ENCODE peak calls at places on chromosomes 7 and 10, in seven cellular contexts. H is gastrocnemius medialis, L is endodermal cell, O is psoas muscle, E is left ventricle myocardium inferior, K is suprapubic skin, X is AG09309. B is an unnamed sample.

GRCh38 chr10:102869290-102870198 is at the start of gene AS3MT:
- DNase-seq in L (peak), X (no peak), H (no peak), K (no peak), O (peak), E (peak), B (peak)

GRCh38 chr10:103525901-103526300 is 32.4 kb downstream of the NEURL1 start:
- DNase-seq in E (no peak), O (no peak), K (no peak), X (no peak), H (no peak), L (no peak), B (no peak)

GRCh38 chr7:158479680-158480025 is 108.0 kb downstream of the PTPRN2 start:
- DNase-seq in L (no peak), O (no peak), E (no peak), K (no peak), H (no peak), X (no peak), B (no peak)

GRCh38 chr10:70052462-70053211 is at the start of gene MACROH2A2:
- DNase-seq in E (peak), H (no peak), X (peak), K (no peak), L (peak), O (peak), B (peak)

GRCh38 chr7:153065021-153065420 is 305.5 kb downstream of the ACTR3B start:
- DNase-seq in H (no peak), K (no peak), O (no peak), X (no peak), L (no peak), E (no peak), B (no peak)

GRCh38 chr10:112461029-112461887 is 14.2 kb downstream of the VTI1A start:
- DNase-seq in E (no peak), K (no peak), O (no peak), X (peak), L (no peak), H (no peak), B (no peak)

GRCh38 chr10:124451227-124451807 is 1.5 kb upstream of the NKX1-2 start:
- DNase-seq in X (no peak), K (no peak), L (peak), H (no peak), O (no peak), E (no peak), B (no peak)

GRCh38 chr7:11394438-11394837 is 420.8 kb downstream of the PHF14 start:
- DNase-seq in X (no peak), E (no peak), H (no peak), L (no peak), O (no peak), K (no peak), B (no peak)

GRCh38 chr7:92837214-92837749 is 909 bp upstream of the CDK6 start:
- DNase-seq in E (no peak), O (no peak), H (no peak), L (no peak), X (no peak), K (no peak), B (no peak)

GRCh38 chr10:8056891-8057331 is 2.4 kb downstream of the GATA3 start:
- DNase-seq in H (no peak), O (peak), L (peak), E (no peak), X (no peak), K (peak), B (no peak)

GRCh38 chr7:107964510-107964909 is 38.5 kb downstream of the LAMB1 start:
- DNase-seq in K (no peak), X (no peak), H (no peak), O (no peak), E (no peak), L (no peak), B (no peak)

GRCh38 chr10:1939016-1939415 is 201.7 kb upstream of the ADARB2 start:
- DNase-seq in K (no peak), L (no peak), O (no peak), H (no peak), E (no peak), X (no peak), B (no peak)

DNA sequence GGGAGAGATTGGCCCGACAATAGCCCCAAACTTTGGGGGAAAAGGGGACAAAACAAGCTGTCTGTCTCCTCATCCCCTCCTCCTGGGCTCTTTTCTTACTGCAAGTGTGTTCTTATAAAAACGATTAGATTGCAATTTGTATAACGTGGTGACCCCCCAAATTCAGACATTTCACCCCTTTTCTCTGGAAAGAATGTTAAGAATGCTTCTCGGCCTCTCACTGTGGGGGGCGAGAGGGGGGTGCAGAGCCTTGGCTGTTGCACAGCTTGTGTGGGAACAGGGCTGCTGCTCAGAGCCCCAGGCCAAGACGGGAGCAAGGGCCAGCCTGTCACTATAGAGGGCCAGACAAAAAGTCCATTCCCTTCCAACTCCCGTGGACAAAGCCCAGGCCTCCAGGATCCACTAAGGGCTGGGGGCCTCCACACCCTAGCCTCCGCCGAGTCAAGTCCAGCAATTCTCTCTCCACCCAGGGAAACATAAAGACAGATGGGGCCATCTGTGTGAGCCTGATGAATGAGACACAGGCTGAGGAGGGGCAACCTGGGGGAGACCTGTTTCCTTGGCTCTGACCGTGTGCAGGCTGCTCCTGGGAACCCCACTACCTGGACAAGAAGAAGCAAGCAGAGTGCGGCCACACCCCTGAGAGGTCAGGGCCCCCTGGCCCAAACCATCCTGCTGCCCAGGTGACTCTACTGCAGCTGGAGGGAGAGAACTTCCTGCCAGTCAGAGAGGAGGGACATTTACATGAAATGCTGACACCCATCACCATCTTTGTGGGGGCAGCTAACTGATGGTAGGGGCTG is 27.0 kb downstream of the DPCD start:
- DNase-seq in X (no peak), E (no peak), L (peak), O (no peak), H (no peak), K (no peak), B (no peak)
- TF ChIP-seq CTCF in X (no peak), E (no peak), L (peak), O (no peak), H (no peak), K (no peak), B (peak)

GRCh38 chr10:3072641-3073360 is 5.5 kb downstream of the PFKP start:
- DNase-seq in X (no peak), E (no peak), L (no peak), O (no peak), K (no peak), H (no peak), B (no peak)
- TF ChIP-seq CTCF in X (no peak), E (no peak), L (no peak), O (no peak), K (no peak), H (no peak), B (no peak)

DNA sequence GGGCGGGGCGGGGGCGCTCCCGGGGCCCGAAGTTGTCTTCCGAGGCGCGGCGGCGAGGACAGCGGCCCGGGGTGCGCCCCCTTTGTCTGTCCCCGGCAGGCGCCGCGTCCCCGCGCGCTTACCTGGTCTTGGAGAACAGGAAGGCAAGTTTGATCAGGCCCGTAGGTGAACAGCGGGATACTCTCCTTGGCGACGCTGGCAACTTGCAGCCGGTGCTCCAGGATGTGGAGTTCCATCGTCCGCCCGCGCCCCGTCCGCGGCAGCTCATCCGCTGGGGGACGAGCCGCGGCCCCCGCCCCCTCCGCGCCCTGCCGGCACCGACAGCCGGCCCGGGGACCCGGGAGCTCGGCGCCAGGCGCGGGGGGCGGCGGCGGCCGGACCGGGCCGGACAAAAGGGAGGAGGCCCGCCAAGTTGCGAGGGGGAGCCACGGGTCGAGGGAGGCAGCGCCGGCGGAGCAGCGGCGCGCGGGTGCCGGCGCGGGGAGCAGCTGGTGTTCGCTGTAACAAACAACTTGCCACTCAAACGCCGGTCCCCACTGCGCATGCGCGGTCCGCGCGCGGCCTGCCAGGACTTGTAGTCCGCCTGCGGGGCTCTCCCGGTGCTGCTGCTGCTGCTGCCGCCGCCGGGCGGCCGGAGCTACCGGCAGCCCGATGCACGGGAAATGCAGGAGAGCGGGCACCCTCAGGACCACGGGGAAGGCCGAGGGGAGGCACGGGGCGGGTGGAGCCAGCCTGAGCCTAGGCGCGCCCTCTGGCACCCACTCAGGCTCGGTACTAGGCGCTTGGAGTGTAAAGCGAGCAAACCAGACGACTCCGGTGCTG is 35.6 kb upstream of the SPDYE3 start:
- DNase-seq in E (peak), O (peak), K (peak), H (peak), L (peak), X (peak), B (peak)
- TF ChIP-seq CTCF in E (peak), O (peak), K (no peak), H (peak), L (peak), X (peak), B (peak)

GRCh38 chr10:12633776-12634390 is 284.5 kb downstream of the CAMK1D start:
- DNase-seq in K (no peak), L (no peak), O (no peak), H (no peak), X (no peak), E (no peak), B (no peak)
- TF ChIP-seq CTCF in K (no peak), L (peak), O (no peak), H (no peak), X (no peak), E (no peak), B (no peak)

GRCh38 chr10:35835545-35835944 is 193.4 kb upstream of the FZD8 start:
- DNase-seq in X (no peak), O (no peak), H (no peak), K (no peak), E (no peak), L (no peak), B (no peak)

GRCh38 chr10:35834916-35835499 is 192.9 kb upstream of the FZD8 start:
- DNase-seq in O (no peak), X (no peak), L (peak), H (no peak), K (no peak), E (no peak), B (no peak)

GRCh38 chr10:35843524-35844171 is 201.6 kb upstream of the FZD8 start:
- DNase-seq in O (peak), H (no peak), X (no peak), K (no peak), L (peak), E (no peak), B (no peak)

GRCh38 chr10:35838080-35838479 is 196.0 kb upstream of the FZD8 start:
- DNase-seq in L (no peak), O (no peak), K (no peak), H (no peak), X (no peak), E (no peak), B (no peak)
- TF ChIP-seq CTCF in L (no peak), O (no peak), K (no peak), H (no peak), X (no peak), E (no peak), B (no peak)

GRCh38 chr7:111329367-111330234 is 232.7 kb downstream of the IMMP2L start:
- DNase-seq in O (no peak), K (no peak), X (peak), E (no peak), L (no peak), H (no peak), B (no peak)
- TF ChIP-seq CTCF in O (no peak), K (no peak), X (no peak), E (peak), L (peak), H (no peak), B (no peak)

DNA sequence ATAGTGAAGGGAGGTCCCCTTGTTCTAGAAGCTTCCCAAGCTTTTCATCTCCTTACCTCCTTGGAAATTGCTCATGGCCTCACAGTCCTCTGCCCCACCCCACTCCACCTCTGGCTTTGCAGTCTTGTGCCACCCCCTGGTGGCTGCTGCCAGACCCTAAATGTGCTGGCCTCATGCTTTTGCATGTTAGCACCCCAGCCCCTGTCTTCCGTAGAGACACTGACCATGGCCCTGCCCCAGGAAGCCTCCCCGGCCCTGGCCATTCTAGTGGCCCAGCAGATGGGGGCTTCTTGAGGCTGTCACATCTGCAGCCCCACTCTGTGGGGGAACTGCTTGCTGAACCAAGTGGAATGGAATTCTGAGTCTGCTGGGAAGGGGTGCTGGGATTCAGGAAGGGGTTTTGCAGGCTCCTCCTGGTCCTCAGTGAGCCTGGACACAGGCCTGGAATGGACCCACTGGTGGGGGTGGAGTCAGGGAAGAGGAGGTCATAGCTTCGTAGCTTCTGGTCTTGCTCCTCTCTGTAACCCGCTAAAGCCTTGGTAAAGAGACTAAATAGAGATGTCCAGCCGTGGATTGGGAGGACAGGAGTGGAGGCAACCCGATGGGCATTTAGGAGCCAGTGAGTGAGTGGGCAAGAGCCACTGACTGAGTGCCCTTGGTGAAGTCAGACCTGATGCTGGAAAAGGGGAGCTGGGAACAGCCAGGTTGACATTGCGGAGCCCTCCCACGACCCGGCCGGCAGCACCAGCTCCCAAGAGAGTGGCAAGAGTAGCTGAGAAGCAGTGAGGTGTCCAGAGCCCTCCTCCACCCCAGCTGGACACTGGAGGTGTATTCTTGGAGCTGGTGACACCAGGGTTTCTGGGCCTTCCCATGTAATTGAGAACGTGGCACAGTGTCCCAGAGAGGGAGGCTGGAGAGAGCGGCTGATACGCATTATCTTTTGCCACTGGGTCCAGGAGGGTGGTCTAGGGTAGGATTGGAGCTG is 20.9 kb downstream of the RAMP3 start:
- DNase-seq in E (no peak), L (peak), X (no peak), O (peak), K (peak), H (no peak), B (no peak)
- TF ChIP-seq CTCF in E (no peak), L (peak), X (no peak), O (no peak), K (no peak), H (no peak), B (peak)

GRCh38 chr7:69257592-69257991 is 340.7 kb upstream of the AUTS2 start:
- DNase-seq in K (no peak), E (no peak), O (no peak), X (no peak), L (no peak), H (no peak), B (no peak)
- TF ChIP-seq CTCF in K (no peak), E (no peak), O (no peak), X (no peak), L (no peak), H (no peak), B (no peak)

GRCh38 chr7:100629117-100629711 is 12.1 kb downstream of the TFR2 start:
- DNase-seq in K (no peak), E (no peak), L (peak), H (no peak), O (no peak), X (no peak), B (no peak)
- TF ChIP-seq CTCF in K (no peak), E (peak), L (peak), H (no peak), O (no peak), X (peak), B (peak)

B was measured in type B pancreatic cell.